ENCODE peak calls at places on chromosomes 6 and 20, in five cellular contexts. J is fibroblast of lung, B is stomach, L is Peyer's patch, V is thyroid gland. Y is an unnamed sample. For H3K9me3, the result is how much of the 10 kb centered on the place peaks cover.

GRCh38 chr6:89817481-89817880 is 2.1 kb downstream of the MDN1 start:
- DNase-seq in J (no peak), B (no peak), L (no peak), V (no peak), Y (no peak)

GRCh38 chr6:159837511-159837910 is 37.4 kb downstream of the PNLDC1 start:
- DNase-seq in J (no peak), B (no peak), L (no peak), V (no peak), Y (no peak)

GRCh38 chr20:3045042-3045815 is 623 bp upstream of the MRPS26 start:
- DNase-seq in J (peak), B (peak), L (peak), V (peak), Y (peak)

GRCh38 chr20:14067631-14068030 is 72.3 kb downstream of the MACROD2 start:
- DNase-seq in J (no peak), B (no peak), L (no peak), V (no peak), Y (no peak)

GRCh38 chr20:50129662-50130345 is 16.9 kb upstream of the UBE2V1 start:
- DNase-seq in J (no peak), B (no peak), L (no peak), V (no peak), Y (no peak)

GRCh38 chr6:149566372-149567193 is at the start of gene GINM1:
- DNase-seq in J (peak), B (peak), L (peak), V (peak), Y (peak)

GRCh38 chr6:43838276-43839036 is 68.4 kb downstream of the VEGFA start:
- DNase-seq in J (peak), B (peak), L (peak), V (peak), Y (peak)

GRCh38 chr6:122393339-122393896 is 6.0 kb upstream of the HSF2 start:
- DNase-seq in J (no peak), B (no peak), L (no peak), V (no peak), Y (no peak)

GRCh38 chr20:43360016-43360415 is 97.7 kb upstream of the SRSF6 start:
- DNase-seq in J (no peak), B (no peak), L (no peak), V (no peak), Y (no peak)

GRCh38 chr20:35327074-35327976 is 35.1 kb upstream of the FAM83C start:
- DNase-seq in J (peak), B (peak), L (peak), V (no peak), Y (no peak)

GRCh38 chr6:87308970-87309369 is 13.4 kb upstream of the SMIM8 start:
- DNase-seq in J (no peak), B (no peak), L (no peak), V (no peak), Y (no peak)

GRCh38 chr6:109925060-109925459 is 53.1 kb upstream of the GPR6 start:
- DNase-seq in J (peak), B (no peak), L (no peak), V (peak), Y (no peak)

GRCh38 chr6:100809346-100809745 is 71.8 kb downstream of the ASCC3 start:
- DNase-seq in J (peak), B (no peak), L (no peak), V (no peak), Y (no peak)

GRCh38 chr6:117515326-117515725 is 32.9 kb downstream of the DCBLD1 start:
- DNase-seq in J (no peak), B (no peak), L (no peak), V (no peak), Y (no peak)

GRCh38 chr6:151054304-151054703 is 185.5 kb upstream of the AKAP12 start:
- DNase-seq in J (peak), B (no peak), L (no peak), V (peak), Y (peak)

GRCh38 chr6:106134906-106135634 is 48.9 kb downstream of the PRDM1 start:
- DNase-seq in J (peak), B (no peak), L (peak), V (no peak), Y (peak)

GRCh38 chr6:75344021-75344420 is 59.4 kb upstream of the TMEM30A start:
- DNase-seq in J (no peak), B (no peak), L (no peak), V (no peak), Y (peak)

GRCh38 chr6:107660839-107661238 is 163.3 kb downstream of the SCML4 start:
- DNase-seq in J (no peak), B (no peak), L (no peak), V (no peak), Y (no peak)

GRCh38 chr20:41100001-41100480 is 37.3 kb upstream of the PLCG1 start:
- DNase-seq in J (no peak), B (no peak), L (no peak), V (no peak), Y (no peak)

GRCh38 chr6:132190815-132191175 is 210.5 kb downstream of the MOXD1 start:
- DNase-seq in J (peak), B (no peak), L (no peak), V (no peak), Y (no peak)

GRCh38 chr6:111573118-111573883 is 32.4 kb downstream of the TRAF3IP2 start:
- DNase-seq in J (peak), B (no peak), L (no peak), V (peak), Y (peak)

GRCh38 chr6:135221042-135221441 is 39.9 kb downstream of the MYB start:
- DNase-seq in J (no peak), B (no peak), L (no peak), V (no peak), Y (no peak)

GRCh38 chr6:165915022-165915770 is 252.2 kb upstream of the PDE10A start:
- DNase-seq in J (no peak), B (no peak), L (no peak), V (no peak), Y (no peak)

GRCh38 chr6:160138839-160139419 is 17.3 kb downstream of the SLC22A1 start:
- DNase-seq in J (no peak), B (no peak), L (no peak), V (no peak), Y (no peak)

GRCh38 chr6:72787521-72788031 is 165.7 kb downstream of the KCNQ5 start:
- DNase-seq in J (peak), B (no peak), L (no peak), V (peak), Y (no peak)

GRCh38 chr6:56814802-56815201 is 140.1 kb upstream of the BEND6 start:
- DNase-seq in J (no peak), B (no peak), L (no peak), V (no peak), Y (no peak)

GRCh38 chr6:157650261-157650640 is 172.8 kb upstream of the SNX9 start:
- DNase-seq in J (no peak), B (no peak), L (no peak), V (peak), Y (no peak)

GRCh38 chr20:29878777-29879442 is 1378.6 kb upstream of the DEFB115 start:
- DNase-seq in J (no peak), B (peak), L (no peak), V (no peak), Y (no peak)

GRCh38 chr6:87660226-87660886 is 41.7 kb downstream of the AKIRIN2 start:
- DNase-seq in J (peak), B (no peak), L (no peak), V (no peak), Y (no peak)

GRCh38 chr6:220736-221475 is 71.4 kb upstream of the DUSP22 start:
- DNase-seq in J (peak), B (no peak), L (no peak), V (no peak), Y (no peak)

GRCh38 chr20:48626226-48626937 is 201.4 kb downstream of the PREX1 start:
- DNase-seq in J (peak), B (no peak), L (peak), V (no peak), Y (no peak)

GRCh38 chr20:51860015-51860882 is 57.9 kb upstream of the SALL4 start:
- DNase-seq in J (peak), B (no peak), L (peak), V (no peak), Y (peak)

GRCh38 chr6:137309078-137309762 is 90.0 kb upstream of the IFNGR1 start:
- DNase-seq in J (peak), B (peak), L (peak), V (peak), Y (peak)

GRCh38 chr20:1566701-1567100 is 9.2 kb upstream of the SIRPD start:
- DNase-seq in J (no peak), B (no peak), L (no peak), V (no peak), Y (no peak)

GRCh38 chr20:36542019-36542488 is 735 bp downstream of the MYL9 start:
- DNase-seq in J (peak), B (no peak), L (no peak), V (peak), Y (peak)

GRCh38 chr6:16184129-16184528 is 54.3 kb upstream of the GMPR start:
- DNase-seq in J (peak), B (peak), L (peak), V (peak), Y (peak)

GRCh38 chr6:53894086-53894485 is 99.3 kb downstream of the LRRC1 start:
- DNase-seq in J (peak), B (no peak), L (no peak), V (peak), Y (no peak)

GRCh38 chr6:67328269-67328668 is 1306.8 kb upstream of the ADGRB3 start:
- DNase-seq in J (no peak), B (no peak), L (no peak), V (no peak), Y (no peak)

GRCh38 chr20:21505810-21506530 is 7.9 kb downstream of the NKX2-2 start:
- DNase-seq in J (peak), B (peak), L (peak), V (peak), Y (no peak)

GRCh38 chr6:41721396-41721795 is 14.0 kb downstream of the TFEB start:
- DNase-seq in J (no peak), B (no peak), L (no peak), V (no peak), Y (no peak)

GRCh38 chr6:20203561-20204528 is 8.4 kb downstream of the MBOAT1 start:
- DNase-seq in J (no peak), B (no peak), L (no peak), V (no peak), Y (no peak)

GRCh38 chr6:20208687-20209378 is 3.4 kb downstream of the MBOAT1 start:
- DNase-seq in J (peak), B (no peak), L (no peak), V (no peak), Y (no peak)

GRCh38 chr6:20207096-20207454 is 5.2 kb downstream of the MBOAT1 start:
- DNase-seq in J (no peak), B (no peak), L (no peak), V (no peak), Y (no peak)

GRCh38 chr6:20202699-20203302 is 9.5 kb downstream of the MBOAT1 start:
- DNase-seq in J (no peak), B (no peak), L (no peak), V (no peak), Y (no peak)

GRCh38 chr6:20205722-20206154 is 6.5 kb downstream of the MBOAT1 start:
- DNase-seq in J (no peak), B (no peak), L (no peak), V (no peak), Y (no peak)
- H3K4me3 ChIP-seq in J (no peak), B (no peak), L (no peak), V (no peak), Y (no peak)

GRCh38 chr20:59448828-59449444 is 148.5 kb downstream of the EDN3 start:
- DNase-seq in J (no peak), B (no peak), L (no peak), V (no peak), Y (no peak)

GRCh38 chr20:59452856-59453255 is 151.5 kb upstream of the PHACTR3 start:
- DNase-seq in J (no peak), B (no peak), L (no peak), V (no peak), Y (no peak)

GRCh38 chr20:59456342-59457132 is 147.8 kb upstream of the PHACTR3 start:
- DNase-seq in J (no peak), B (no peak), L (no peak), V (no peak), Y (no peak)

GRCh38 chr20:59455392-59456341 is 148.7 kb upstream of the PHACTR3 start:
- DNase-seq in J (peak), B (peak), L (no peak), V (peak), Y (no peak)

GRCh38 chr20:59453634-59454241 is 150.6 kb upstream of the PHACTR3 start:
- DNase-seq in J (no peak), B (no peak), L (no peak), V (no peak), Y (no peak)
- H3K9me3 ChIP-seq in J (under half), B (under half), L (under half), V (under half), Y (under half)

GRCh38 chr20:63033635-63034510 is 27.1 kb upstream of the BHLHE23 start:
- DNase-seq in J (no peak), B (no peak), L (peak), V (no peak), Y (no peak)
- H3K4me3 ChIP-seq in J (no peak), B (no peak), L (no peak), V (no peak), Y (no peak)

DNA sequence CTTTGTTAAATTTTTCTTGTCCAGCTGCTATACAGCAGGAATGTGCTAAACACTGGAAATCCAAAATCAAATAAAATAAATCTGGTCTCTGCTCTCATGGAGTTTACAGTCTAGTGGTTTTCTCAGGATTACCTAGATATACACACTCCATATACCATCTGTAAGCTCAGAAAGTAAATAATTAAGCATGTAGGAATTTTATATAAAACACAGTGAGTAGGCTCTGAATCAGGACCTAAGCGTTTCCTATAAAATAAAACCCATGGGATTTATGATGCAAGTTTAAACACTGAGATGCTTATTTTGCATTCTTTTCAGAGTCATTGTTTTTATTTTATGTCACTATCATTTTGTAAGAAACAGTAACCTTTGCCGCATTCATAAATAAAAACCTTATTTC is 29.7 kb upstream of the UFL1 start:
- DNase-seq in J (no peak), B (no peak), L (no peak), V (no peak), Y (no peak)
- H3K9me3 ChIP-seq in J (under half), B (under half), L (under half), V (under half), Y (under half)

DNA sequence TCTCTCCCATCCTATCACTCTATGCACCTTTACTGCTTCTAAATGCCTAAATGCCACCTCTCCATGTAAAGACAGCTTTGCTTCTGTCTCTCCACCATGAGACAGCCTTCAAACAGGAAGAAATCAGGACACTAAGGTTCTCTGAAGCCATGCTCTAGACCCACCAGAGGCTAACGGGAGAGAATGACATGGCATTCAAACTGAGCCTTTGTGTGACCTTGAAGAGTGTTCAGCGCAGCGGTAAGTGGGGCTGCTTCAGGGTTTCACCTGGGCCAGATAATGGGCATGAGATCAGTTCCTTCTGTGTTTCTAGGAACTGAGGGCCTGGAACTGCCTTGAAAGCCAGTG is 20.1 kb downstream of the FAM50B start:
- DNase-seq in J (no peak), B (no peak), L (no peak), V (no peak), Y (no peak)
- H3K4me3 ChIP-seq in J (no peak), B (no peak), L (no peak), V (no peak), Y (no peak)